ENCODE peak calls at places on chromosome 9, in six cellular contexts. L, N, E, Y, A and Q are unnamed samples.

GRCh38 chr9:114769664-114770063 is 36.2 kb downstream of the TNFSF15 start:
- DNase-seq in E (peak; percentile 11), Y (no peak), N (peak; percentile 55), A (no peak), L (peak; percentile 14), Q (no peak)

GRCh38 chr9:114385412-114386181 is 2.2 kb downstream of the AKNA start:
- DNase-seq in E (peak; percentile 75), A (peak; percentile 86), N (peak; percentile 93), Y (no peak), L (peak; percentile 97), Q (peak; percentile 97)

GRCh38 chr9:36101916-36102741 is 34.4 kb upstream of the GLIPR2 start:
- DNase-seq in N (peak; percentile 27), Y (no peak), E (peak; percentile 94), L (peak; percentile 97), A (no peak), Q (no peak)

GRCh38 chr9:26955222-26955903 is 849 bp upstream of the IFT74 start:
- DNase-seq in N (peak; percentile 79), L (no peak), E (no peak), Y (no peak), A (no peak), Q (peak; percentile 76)

GRCh38 chr9:77163889-77164288 is 13.4 kb upstream of the VPS13A start:
- DNase-seq in A (no peak), N (no peak), E (peak; percentile 45), Y (no peak), L (peak; percentile 65), Q (no peak)

GRCh38 chr9:129166962-129167557 is 11.0 kb downstream of the IER5L start:
- DNase-seq in N (no peak), E (no peak), Y (peak; percentile 91), L (peak; percentile 89), A (peak; percentile 91), Q (peak; percentile 83)

GRCh38 chr9:38620483-38621433 is at the start of gene ANKRD18A:
- DNase-seq in N (no peak), L (peak; percentile 95), E (no peak), A (peak; percentile 93), Y (peak; percentile 91), Q (peak; percentile 89)

GRCh38 chr9:109568568-109569210 is 70.6 kb upstream of the PTPN3 start:
- DNase-seq in E (no peak), L (no peak), A (no peak), Y (peak; percentile 6), N (no peak), Q (no peak)

GRCh38 chr9:73816905-73817304 is 665.2 kb downstream of the ANXA1 start:
- DNase-seq in L (peak; percentile 31), N (no peak), Y (no peak), E (no peak), A (no peak), Q (no peak)

GRCh38 chr9:92664394-92665152 is 5.4 kb downstream of the IPPK start:
- DNase-seq in Y (no peak), A (no peak), L (no peak), N (no peak), E (no peak), Q (no peak)

GRCh38 chr9:36358486-36358885 is 41.6 kb downstream of the RNF38 start:
- DNase-seq in A (no peak), Y (no peak), N (no peak), L (no peak), E (no peak), Q (no peak)

GRCh38 chr9:124420991-124421543 is 5.8 kb upstream of the PSMB7 start:
- DNase-seq in N (peak; percentile 49), Y (no peak), L (no peak), E (no peak), A (no peak), Q (no peak)

GRCh38 chr9:14608521-14608920 is 84.7 kb downstream of the ZDHHC21 start:
- DNase-seq in A (no peak), L (no peak), E (no peak), Y (no peak), N (no peak), Q (no peak)

GRCh38 chr9:124291801-124292396 is 34.1 kb downstream of the NEK6 start:
- DNase-seq in N (no peak), L (no peak), A (no peak), E (no peak), Y (no peak), Q (peak; percentile 94)

GRCh38 chr9:77170991-77171699 is 6.2 kb upstream of the VPS13A start:
- DNase-seq in E (no peak), N (no peak), Y (no peak), L (no peak), A (no peak), Q (no peak)

GRCh38 chr9:6414291-6414690 is 1.3 kb downstream of the UHRF2 start:
- DNase-seq in N (peak; percentile 59), L (peak; percentile 37), A (no peak), E (peak; percentile 57), Y (no peak), Q (peak; percentile 58)

GRCh38 chr9:127980056-127980705 is 608 bp downstream of the EEIG1 start:
- DNase-seq in L (peak; percentile 40), E (no peak), A (peak; percentile 84), Y (peak; percentile 71), N (peak; percentile 65), Q (peak; percentile 47)

GRCh38 chr9:26261503-26262330 is 583.5 kb upstream of the TUSC1 start:
- DNase-seq in L (peak; percentile 64), N (no peak), E (no peak), A (no peak), Y (no peak), Q (no peak)

GRCh38 chr9:93324191-93324834 is 127.2 kb upstream of the FAM120A start:
- DNase-seq in N (peak; percentile 36), E (no peak), L (no peak), Y (no peak), A (no peak), Q (no peak)

GRCh38 chr9:133638076-133638475 is 1.9 kb downstream of the DBH start:
- DNase-seq in L (no peak), Y (no peak), E (no peak), N (no peak), A (peak; percentile 1), Q (no peak)

GRCh38 chr9:129312731-129313130 is 134.7 kb upstream of the IER5L start:
- DNase-seq in A (no peak), Y (no peak), N (no peak), L (no peak), E (no peak), Q (no peak)

GRCh38 chr9:106934424-106934823 is 71.5 kb downstream of the ZNF462 start:
- DNase-seq in E (no peak), N (no peak), A (no peak), L (no peak), Y (no peak), Q (no peak)

GRCh38 chr9:127501821-127502343 is 50.6 kb downstream of the LRSAM1 start:
- DNase-seq in L (no peak), A (no peak), Y (no peak), N (no peak), E (no peak), Q (no peak)

GRCh38 chr9:73089304-73089985 is 62.2 kb upstream of the ANXA1 start:
- DNase-seq in L (no peak), A (no peak), N (no peak), E (no peak), Y (no peak), Q (no peak)

GRCh38 chr9:19232830-19233194 is 2.3 kb downstream of the DENND4C start:
- DNase-seq in A (no peak), Y (peak; percentile 7), L (peak; percentile 15), N (peak; percentile 74), E (peak; percentile 10), Q (peak; percentile 33)

GRCh38 chr9:69149321-69149807 is 24.7 kb upstream of the TJP2 start:
- DNase-seq in A (no peak), E (no peak), L (peak; percentile 42), N (no peak), Y (no peak), Q (no peak)

GRCh38 chr9:128026255-128027165 is 40.6 kb downstream of the NAIF1 start:
- DNase-seq in E (no peak), A (peak; percentile 75), L (peak; percentile 21), N (peak; percentile 66), Y (no peak), Q (peak; percentile 35)

GRCh38 chr9:114798793-114799427 is 6.9 kb downstream of the TNFSF15 start:
- DNase-seq in E (no peak), A (no peak), Y (no peak), N (peak; percentile 36), L (peak; percentile 73), Q (no peak)

GRCh38 chr9:78575791-78576190 is 278.9 kb downstream of the PSAT1 start:
- DNase-seq in E (no peak), A (no peak), N (no peak), Y (no peak), L (no peak), Q (no peak)

GRCh38 chr9:24242599-24242998 is 303.1 kb downstream of the IZUMO3 start:
- DNase-seq in N (no peak), L (no peak), E (no peak), Y (no peak), A (no peak), Q (no peak)

GRCh38 chr9:106481003-106481614 is 381.9 kb upstream of the ZNF462 start:
- DNase-seq in N (no peak), L (no peak), Y (no peak), A (no peak), E (no peak), Q (no peak)

GRCh38 chr9:132485454-132485853 is 75.4 kb downstream of the CFAP77 start:
- DNase-seq in E (no peak), Y (no peak), N (no peak), A (no peak), L (no peak), Q (no peak)
- H3K4me3 ChIP-seq in E (no peak overlapping the region), Y (no peak overlapping the region), N (no peak overlapping the region), A (no peak overlapping the region), L (no peak overlapping the region), Q (no peak overlapping the region)

GRCh38 chr9:119370816-119371215 is 1.6 kb upstream of the BRINP1 start:
- DNase-seq in L (peak; percentile 35), E (no peak), N (peak; percentile 51), Y (peak; percentile 13), A (no peak), Q (peak; percentile 21)

GRCh38 chr9:119368179-119368578 is 1.1 kb downstream of the BRINP1 start:
- DNase-seq in A (no peak), L (no peak), N (no peak), Y (no peak), E (no peak), Q (no peak)

GRCh38 chr9:119366909-119367690 is 2.1 kb downstream of the BRINP1 start:
- DNase-seq in L (peak; percentile 51), A (no peak), E (no peak), Y (peak; percentile 37), N (no peak), Q (no peak)

GRCh38 chr9:119368681-119369581 is at the start of gene BRINP1:
- DNase-seq in Y (peak; percentile 6), N (no peak), A (no peak), L (peak; percentile 76), E (no peak), Q (no peak)

GRCh38 chr9:119369670-119370366 is 583 bp upstream of the BRINP1 start:
- DNase-seq in E (no peak), Y (no peak), L (no peak), N (no peak), A (no peak), Q (no peak)
- H3K4me3 ChIP-seq in E (peak overlapping the region; percentile 27), Y (no peak overlapping the region), L (peak overlapping the region; percentile 60), N (no peak overlapping the region), A (no peak overlapping the region), Q (no peak overlapping the region)

GRCh38 chr9:83000765-83001164 is 62.2 kb downstream of the RASEF start:
- DNase-seq in Y (no peak), A (no peak), L (no peak), N (no peak), E (no peak), Q (no peak)
- H3K4me3 ChIP-seq in Y (no peak overlapping the region), A (no peak overlapping the region), L (no peak overlapping the region), N (no peak overlapping the region), E (no peak overlapping the region), Q (no peak overlapping the region)

GRCh38 chr9:20356392-20357206 is 265.7 kb downstream of the MLLT3 start:
- DNase-seq in Y (peak; percentile 54), N (peak; percentile 81), A (peak; percentile 53), E (peak; percentile 62), L (peak; percentile 70), Q (peak; percentile 74)
- H3K4me3 ChIP-seq in Y (no peak overlapping the region), N (no peak overlapping the region), A (no peak overlapping the region), E (no peak overlapping the region), L (no peak overlapping the region), Q (no peak overlapping the region)